ENCODE peak calls at places on chromosomes 16 and 17, in six cellular contexts. H is GM20000; C is NCI-H1105; Z is left ventricle myocardium inferior; K is KG1; B is activated CD4-positive, CD25-positive, alpha-beta regulatory T cell. R is an unnamed sample.

GRCh38 chr17:880074-880870 is 98.1 kb downstream of the MRM3 start:
- DNase-seq in Z (no peak), C (no peak), K (no peak), H (no peak), B (no peak), R (no peak)

GRCh38 chr16:30984669-30985400 is at the start of gene HSD3B7:
- DNase-seq in C (peak; percentile 51), K (no peak), Z (peak; percentile 88), H (peak; percentile 93), B (peak; percentile 66), R (peak; percentile 57)

GRCh38 chr17:4810696-4811289 is 3.8 kb downstream of the PLD2 start:
- DNase-seq in Z (peak; percentile 44), C (no peak), B (no peak), K (no peak), H (no peak), R (no peak)

GRCh38 chr17:78599419-78599818 is 22.2 kb upstream of the DNAH17 start:
- DNase-seq in Z (no peak), K (no peak), H (no peak), B (no peak), C (no peak), R (no peak)

GRCh38 chr16:84942786-84943185 is 68.5 kb downstream of the ZDHHC7 start:
- DNase-seq in Z (no peak), H (no peak), C (no peak), B (no peak), K (no peak), R (no peak)

GRCh38 chr16:81832801-81833547 is 53.9 kb downstream of the PLCG2 start:
- DNase-seq in H (no peak), B (no peak), C (no peak), Z (no peak), K (no peak), R (no peak)

GRCh38 chr16:1949507-1949906 is 5.0 kb downstream of the RPL3L start:
- DNase-seq in K (no peak), B (no peak), H (no peak), C (no peak), Z (no peak), R (no peak)

GRCh38 chr16:70703835-70704381 is 18.1 kb upstream of the MTSS2 start:
- DNase-seq in C (no peak), K (no peak), H (no peak), Z (no peak), B (no peak), R (no peak)

GRCh38 chr17:9432121-9432866 is 143.3 kb downstream of the STX8 start:
- DNase-seq in Z (no peak), K (no peak), H (peak; percentile 57), B (no peak), C (no peak), R (no peak)

GRCh38 chr17:79009397-79010303 is at the start of gene CANT1:
- DNase-seq in C (peak; percentile 68), K (peak; percentile 15), H (peak; percentile 100), Z (peak; percentile 88), B (peak; percentile 80), R (peak; percentile 84)

GRCh38 chr17:379531-380200 is 27.1 kb upstream of the RPH3AL start:
- DNase-seq in C (no peak), K (no peak), Z (no peak), B (no peak), H (no peak), R (no peak)

GRCh38 chr16:82657239-82657638 is 30.5 kb downstream of the CDH13 start:
- DNase-seq in K (no peak), Z (no peak), B (no peak), C (no peak), H (no peak), R (no peak)

GRCh38 chr17:49360796-49361128 is 1.3 kb downstream of the ZNF652 start:
- DNase-seq in C (no peak), K (no peak), B (no peak), Z (no peak), H (no peak), R (peak; percentile 65)

GRCh38 chr16:66713076-66713475 is 16.5 kb upstream of the CMTM4 start:
- DNase-seq in B (no peak), Z (no peak), C (no peak), K (no peak), H (no peak), R (no peak)

GRCh38 chr17:3475812-3476686 is at the start of gene ASPA:
- DNase-seq in H (no peak), C (no peak), Z (no peak), B (no peak), K (no peak), R (no peak)

GRCh38 chr17:27927781-27928180 is 34.6 kb upstream of the LYRM9 start:
- DNase-seq in H (no peak), K (no peak), Z (no peak), B (no peak), C (no peak), R (no peak)

R was measured in AML-193.